ENCODE peak calls at places on chromosome 3, in four cellular contexts. V is HCT116, Z is K562, A is HepG2. C is an unnamed sample.

GRCh38 chr3:138872632-138873031 is 37.9 kb upstream of the PIK3CB start:
- DNase-seq in V (no peak), Z (no peak), A (no peak), C (no peak)

GRCh38 chr3:128875556-128876120 is 3.8 kb upstream of the ACAD9 start:
- DNase-seq in V (no peak), Z (peak), A (peak), C (peak)

GRCh38 chr3:136249091-136249490 is 1.0 kb upstream of the PCCB start:
- DNase-seq in V (no peak), Z (no peak), A (peak), C (no peak)

GRCh38 chr3:64716110-64716509 is 28.3 kb upstream of the ADAMTS9 start:
- DNase-seq in V (no peak), Z (no peak), A (no peak), C (no peak)

GRCh38 chr3:104805508-104805907 is 561.2 kb upstream of the ALCAM start:
- DNase-seq in V (no peak), Z (no peak), A (no peak), C (no peak)

GRCh38 chr3:64449026-64449425 is 223.8 kb upstream of the PRICKLE2 start:
- DNase-seq in V (no peak), Z (no peak), A (no peak), C (no peak)

GRCh38 chr3:67382551-67382950 is 271.9 kb downstream of the SUCLG2 start:
- DNase-seq in V (no peak), Z (no peak), A (no peak), C (no peak)

GRCh38 chr3:10435850-10436249 is 69.5 kb downstream of the ATP2B2 start:
- DNase-seq in V (no peak), Z (no peak), A (no peak), C (no peak)

GRCh38 chr3:172332256-172333041 is 115.8 kb downstream of the GHSR start:
- DNase-seq in V (no peak), Z (peak), A (peak), C (peak)

GRCh38 chr3:128619146-128619890 is 31.3 kb downstream of the RPN1 start:
- DNase-seq in V (no peak), Z (no peak), A (no peak), C (peak)

GRCh38 chr3:52246264-52246620 is 683 bp downstream of the PPM1M start:
- DNase-seq in V (no peak), Z (no peak), A (no peak), C (no peak)

GRCh38 chr3:64437126-64437525 is 211.9 kb upstream of the PRICKLE2 start:
- DNase-seq in V (no peak), Z (no peak), A (no peak), C (no peak)

GRCh38 chr3:36734742-36735141 is 29.6 kb downstream of the DCLK3 start:
- DNase-seq in V (no peak), Z (no peak), A (no peak), C (no peak)

GRCh38 chr3:15952543-15953175 is 154.9 kb upstream of the ANKRD28 start:
- DNase-seq in V (no peak), Z (no peak), A (peak), C (no peak)

GRCh38 chr3:130760922-130761321 is 14.3 kb upstream of the PIK3R4 start:
- DNase-seq in V (no peak), Z (no peak), A (no peak), C (no peak)

GRCh38 chr3:105866656-105867653 is 1.9 kb downstream of the CBLB start:
- DNase-seq in V (no peak), Z (peak), A (peak), C (no peak)

GRCh38 chr3:183116051-183116614 is 16.8 kb upstream of the MCCC1 start:
- DNase-seq in V (no peak), Z (peak), A (peak), C (no peak)
- TF ChIP-seq TCF7L2 in V (no peak), Z (no peak), A (no peak), C (no peak)

GRCh38 chr3:158109295-158109803 is 540 bp upstream of the RSRC1 start:
- DNase-seq in V (no peak), Z (no peak), A (no peak), C (no peak)

GRCh38 chr3:158108596-158108995 is 1.3 kb upstream of the RSRC1 start:
- DNase-seq in V (no peak), Z (no peak), A (no peak), C (no peak)

GRCh38 chr3:158109804-158110657 is at the start of gene RSRC1:
- DNase-seq in V (peak), Z (peak), A (peak), C (peak)

GRCh38 chr3:158110658-158111018 is 749 bp downstream of the RSRC1 start:
- DNase-seq in V (no peak), Z (no peak), A (no peak), C (no peak)

GRCh38 chr3:158111861-158112260 is 2.0 kb downstream of the RSRC1 start:
- DNase-seq in V (no peak), Z (no peak), A (no peak), C (no peak)
- TF ChIP-seq POLR2AphosphoS5 in V (no peak), Z (no peak), A (no peak), C (no peak)

GRCh38 chr3:196073188-196073838 is 8.6 kb downstream of the TFRC start:
- DNase-seq in V (peak), Z (peak), A (peak), C (no peak)
- TF ChIP-seq TCF7L2 in V (peak), Z (no peak), A (no peak), C (peak)

GRCh38 chr3:46408853-46409252 is 1.8 kb downstream of the CCRL2 start:
- DNase-seq in V (no peak), Z (peak), A (no peak), C (no peak)

GRCh38 chr3:46405301-46406079 is 1.4 kb downstream of the CCR5AS start:
- DNase-seq in V (no peak), Z (peak), A (no peak), C (no peak)

GRCh38 chr3:46407976-46408375 is 917 bp downstream of the CCRL2 start:
- DNase-seq in V (no peak), Z (no peak), A (no peak), C (no peak)

GRCh38 chr3:46406440-46406785 is 453 bp downstream of the CCR5AS start:
- DNase-seq in V (no peak), Z (peak), A (no peak), C (no peak)

DNA sequence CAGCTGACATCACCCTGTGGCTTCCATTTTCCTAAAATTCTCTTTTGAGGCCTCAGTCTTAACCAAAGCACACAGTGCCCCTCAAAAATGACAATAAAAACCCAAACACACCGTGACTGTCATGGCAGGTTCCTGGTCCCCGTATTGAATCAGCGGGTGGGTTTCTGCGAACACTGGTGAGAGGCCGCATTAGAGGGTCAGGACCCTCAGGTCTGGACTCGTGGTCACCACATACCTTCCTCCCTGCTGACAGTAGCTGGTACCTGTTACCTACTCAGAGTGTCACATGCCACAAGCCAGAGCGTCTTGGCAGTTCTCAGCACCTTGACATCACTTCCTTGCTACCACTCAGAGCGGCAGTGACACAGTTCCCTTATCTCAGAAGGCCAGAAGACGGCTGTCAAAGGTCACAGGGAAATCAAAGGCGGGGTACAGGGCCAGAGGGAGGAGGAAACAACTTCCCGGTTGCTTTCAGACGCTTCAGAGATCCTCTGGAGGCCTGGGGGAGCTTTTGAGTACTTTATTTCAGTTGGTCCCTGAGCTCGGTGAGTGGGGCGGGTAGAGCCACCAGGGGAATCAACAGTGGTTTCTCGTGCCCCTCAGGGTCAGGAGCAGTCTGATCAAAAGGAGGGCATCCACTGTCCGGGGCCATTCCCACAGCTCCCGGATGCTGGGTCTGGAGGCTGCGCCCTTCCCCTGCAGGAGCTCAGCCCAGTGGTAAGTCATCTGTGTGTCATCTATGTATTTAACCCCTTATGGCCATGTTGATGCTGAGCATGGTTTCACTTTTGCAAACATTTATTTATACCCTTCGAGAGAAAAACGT is at the start of the genes CCR5AS and CCRL2:
- DNase-seq in V (no peak), Z (peak), A (no peak), C (no peak)
- TF ChIP-seq POLR2AphosphoS5 in V (no peak), Z (peak), A (no peak), C (no peak)

DNA sequence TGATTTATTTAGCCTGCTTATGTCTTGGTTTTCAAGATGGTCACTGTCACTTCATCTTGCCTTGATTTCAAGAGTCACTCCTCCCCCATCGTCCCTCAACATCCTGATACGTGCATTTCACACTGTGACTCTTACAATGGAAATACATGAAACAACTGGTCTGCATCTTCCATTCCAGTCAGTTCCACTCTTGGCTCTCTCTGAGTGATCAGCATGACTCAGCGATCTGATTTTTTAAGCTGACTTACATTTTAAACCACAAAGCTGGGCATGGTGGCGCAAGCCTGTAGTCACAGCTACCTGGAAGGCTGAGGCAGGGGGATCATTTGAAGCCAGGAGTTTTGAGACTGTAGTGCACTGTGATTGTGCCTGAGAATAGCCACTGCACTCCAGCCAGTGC is 271.2 kb upstream of the ROPN1 start:
- DNase-seq in V (no peak), Z (no peak), A (no peak), C (no peak)
- TF ChIP-seq TCF7L2 in V (no peak), Z (no peak), A (no peak), C (no peak)

DNA sequence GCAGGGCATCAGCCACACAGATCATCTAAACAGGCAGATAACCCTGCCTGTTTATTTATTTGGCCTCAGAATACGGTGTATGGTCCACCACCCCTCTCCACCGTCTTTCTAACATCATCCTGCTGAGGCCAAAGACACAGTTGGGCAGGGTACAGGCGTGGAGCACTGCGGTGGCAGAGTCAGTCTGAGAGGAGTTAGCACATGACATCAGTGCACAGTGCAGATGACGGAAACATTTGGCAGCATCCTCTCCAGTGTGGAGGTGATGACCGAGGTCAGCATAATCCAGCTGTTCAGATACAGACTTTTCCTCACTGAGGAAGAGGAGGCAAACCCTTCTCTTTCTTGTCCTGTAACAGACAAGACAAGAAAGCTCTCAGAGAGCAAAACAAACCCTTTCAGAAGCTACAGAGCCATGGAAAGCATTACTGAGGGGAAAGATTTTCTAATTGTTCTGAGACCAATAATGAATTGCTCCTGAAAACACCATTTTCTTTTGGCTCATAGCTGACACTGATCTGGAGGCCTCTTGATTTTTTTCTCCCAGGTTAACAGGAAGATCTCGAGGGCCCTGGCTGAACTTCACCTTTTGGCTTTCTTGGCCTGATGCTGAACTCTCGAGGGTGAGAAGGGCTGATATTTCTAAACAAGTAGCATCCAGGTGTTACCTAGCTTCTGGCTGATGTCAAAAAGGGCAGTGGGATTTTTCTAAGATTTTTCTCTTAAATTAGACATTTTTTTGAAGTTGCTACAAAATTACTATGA is 20.1 kb upstream of the NFKBIZ start:
- DNase-seq in V (no peak), Z (no peak), A (no peak), C (no peak)
- TF ChIP-seq POLR2AphosphoS5 in V (no peak), Z (no peak), A (no peak), C (no peak)

GRCh38 chr3:150783920-150784746 is 21.2 kb upstream of the SIAH2 start:
- DNase-seq in V (no peak), Z (no peak), A (no peak), C (no peak)

GRCh38 chr3:150787741-150788370 is 24.9 kb upstream of the SIAH2 start:
- DNase-seq in V (peak), Z (peak), A (peak), C (no peak)

GRCh38 chr3:150784747-150785125 is 21.8 kb upstream of the SIAH2 start:
- DNase-seq in V (no peak), Z (no peak), A (no peak), C (no peak)

GRCh38 chr3:150783334-150783733 is 20.4 kb upstream of the SIAH2 start:
- DNase-seq in V (no peak), Z (no peak), A (no peak), C (no peak)

DNA sequence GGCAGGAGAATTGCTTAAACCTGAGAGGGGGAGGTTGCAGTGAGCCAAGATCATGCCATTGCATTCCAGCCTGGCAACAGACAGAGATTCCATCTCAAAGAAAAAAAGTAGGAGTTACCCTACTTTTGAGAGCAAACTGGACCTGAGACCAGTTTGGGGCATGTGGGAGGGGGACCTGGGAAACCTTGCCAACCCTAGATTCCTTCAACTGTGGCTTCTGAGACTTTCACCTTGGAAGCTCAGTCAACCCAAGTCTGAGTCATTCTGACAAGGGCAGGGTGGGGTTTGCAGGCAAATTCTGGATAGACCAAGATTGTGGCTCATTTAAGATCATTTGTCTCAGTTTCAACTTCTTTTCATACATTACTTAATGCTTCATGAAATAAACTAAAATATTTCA is 23.8 kb upstream of the SIAH2 start:
- DNase-seq in V (no peak), Z (peak), A (no peak), C (no peak)
- TF ChIP-seq TCF7L2 in V (no peak), Z (no peak), A (no peak), C (no peak)

GRCh38 chr3:196159952-196160804 is 51.0 kb downstream of the ZDHHC19 start:
- DNase-seq in V (no peak), Z (peak), A (no peak), C (no peak)
- TF ChIP-seq POLR2AphosphoS5 in V (no peak), Z (no peak), A (no peak), C (no peak)

GRCh38 chr3:123021986-123022510 is 5.5 kb downstream of the SEMA5B start:
- DNase-seq in V (no peak), Z (no peak), A (no peak), C (no peak)
- TF ChIP-seq TCF7L2 in V (no peak), Z (no peak), A (no peak), C (no peak)

GRCh38 chr3:115790759-115791158 is 167.4 kb downstream of the GAP43 start:
- DNase-seq in V (peak), Z (peak), A (peak), C (peak)
- TF ChIP-seq POLR2AphosphoS5 in V (peak), Z (no peak), A (no peak), C (no peak)

C was measured in Panc1.